ENCODE peak calls at places on chromosomes 4 and X, in seven cellular contexts. R, H, I, W, B, U and T are unnamed samples.

GRCh38 chr4:149766135-149766534 is 49.5 kb downstream of the IQCM start:
- DNase-seq in R (no peak), W (no peak), B (no peak), U (no peak), I (no peak), H (no peak), T (no peak)

GRCh38 chr4:61200991-61201526 is 933 bp downstream of the ADGRL3 start:
- DNase-seq in I (peak), R (no peak), H (no peak), W (no peak), U (no peak), B (no peak), T (peak)

GRCh38 chrX:73977542-73978169 is 326.3 kb upstream of the ZCCHC13 start:
- DNase-seq in W (no peak), R (no peak), I (no peak), U (no peak), H (no peak), B (no peak), T (no peak)

GRCh38 chrX:115452256-115452655 is 108.7 kb upstream of the PLS3 start:
- DNase-seq in U (no peak), W (no peak), H (no peak), I (no peak), B (no peak), R (no peak), T (no peak)

GRCh38 chrX:40845331-40845911 is 110.1 kb upstream of the MED14 start:
- DNase-seq in R (no peak), U (peak), B (no peak), W (no peak), I (peak), H (no peak), T (peak)

GRCh38 chr4:4995103-4995761 is 24.0 kb downstream of the CYTL1 start:
- DNase-seq in I (peak), U (peak), B (no peak), H (peak), W (peak), R (peak), T (peak)

GRCh38 chrX:17465201-17465600 is 90.2 kb downstream of the NHS start:
- DNase-seq in I (no peak), W (no peak), R (no peak), U (no peak), B (no peak), H (no peak), T (no peak)

GRCh38 chrX:10089378-10089795 is 67.4 kb upstream of the CLCN4 start:
- DNase-seq in H (peak), I (no peak), U (peak), R (no peak), W (no peak), B (no peak), T (no peak)

GRCh38 chr4:86367577-86367976 is 7.7 kb upstream of the MAPK10 start:
- DNase-seq in W (no peak), R (no peak), B (no peak), I (no peak), U (no peak), H (no peak), T (no peak)

GRCh38 chr4:124530464-124531077 is 182.0 kb downstream of the ANKRD50 start:
- DNase-seq in R (no peak), U (peak), I (no peak), H (peak), W (no peak), B (no peak), T (no peak)

GRCh38 chrX:154712781-154713391 is 38.0 kb downstream of the GAB3 start:
- DNase-seq in R (no peak), W (no peak), B (no peak), I (no peak), H (peak), U (peak), T (no peak)

GRCh38 chr4:20203508-20203907 is 48.2 kb upstream of the SLIT2 start:
- DNase-seq in B (no peak), I (no peak), U (peak), H (no peak), W (no peak), R (no peak), T (no peak)

GRCh38 chr4:67983333-67983732 is 20.0 kb upstream of the TMPRSS11A start:
- DNase-seq in H (no peak), U (no peak), W (no peak), B (no peak), I (no peak), R (no peak), T (no peak)